ENCODE peak calls at places on chromosomes 3 and 15, in ten cellular contexts. C, I, N, S, M, T, J, F, E and D are unnamed samples.

GRCh38 chr3:71989165-71989564 is 204.2 kb upstream of the PROK2 start:
- DNase-seq in M (no peak), I (peak), N (no peak), T (no peak), E (no peak), C (peak), S (no peak), J (no peak), F (no peak), D (no peak)

GRCh38 chr15:68537097-68537496 is 41.7 kb upstream of the CORO2B start:
- DNase-seq in T (no peak), J (no peak), C (no peak), S (no peak), E (no peak), N (no peak), M (no peak), I (no peak), F (no peak), D (no peak)

GRCh38 chr15:57655809-57656208 is 50.7 kb upstream of the POLR2M start:
- DNase-seq in C (peak), N (no peak), F (no peak), M (no peak), E (no peak), T (no peak), I (no peak), S (no peak), J (no peak), D (no peak)

GRCh38 chr15:101170568-101171350 is 81.1 kb downstream of the CHSY1 start:
- DNase-seq in I (peak), M (no peak), T (no peak), F (no peak), J (no peak), S (no peak), C (peak), N (no peak), E (no peak), D (no peak)

GRCh38 chr3:14590594-14590993 is 50.5 kb upstream of the GRIP2 start:
- DNase-seq in M (no peak), E (no peak), C (no peak), T (no peak), N (no peak), F (no peak), S (no peak), I (no peak), J (no peak), D (no peak)

GRCh38 chr15:85974348-85974705 is 105.3 kb upstream of the AGBL1 start:
- DNase-seq in C (no peak), J (no peak), N (no peak), T (no peak), F (no peak), S (no peak), I (no peak), E (peak), M (no peak), D (no peak)

GRCh38 chr3:48563382-48563918 is at the start of gene UCN2:
- DNase-seq in N (no peak), C (peak), S (no peak), M (peak), E (no peak), I (peak), J (no peak), T (no peak), F (peak), D (no peak)

GRCh38 chr15:33031324-33031736 is 163.2 kb downstream of the FMN1 start:
- DNase-seq in S (no peak), I (peak), M (no peak), T (no peak), F (no peak), E (no peak), N (no peak), C (no peak), J (no peak), D (no peak)

GRCh38 chr3:107429330-107430181 is 52.3 kb downstream of the CCDC54 start:
- DNase-seq in N (peak), E (peak), M (peak), F (peak), J (peak), C (peak), I (peak), T (peak), S (peak), D (peak)

GRCh38 chr3:66401157-66401550 is 99.7 kb downstream of the LRIG1 start:
- DNase-seq in T (no peak), F (no peak), C (no peak), M (no peak), E (no peak), S (no peak), N (no peak), J (no peak), I (no peak), D (no peak)

GRCh38 chr15:33561407-33561806 is 250.6 kb downstream of the RYR3 start:
- DNase-seq in E (no peak), I (no peak), N (no peak), F (peak), M (no peak), J (no peak), S (no peak), C (no peak), T (no peak), D (no peak)

GRCh38 chr3:183514048-183514447 is 41.5 kb downstream of the KLHL6 start:
- DNase-seq in F (no peak), T (no peak), M (no peak), S (no peak), J (no peak), N (no peak), C (no peak), I (no peak), E (no peak), D (no peak)

GRCh38 chr3:133986302-133986701 is 43.4 kb downstream of the SLCO2A1 start:
- DNase-seq in E (no peak), C (no peak), I (no peak), N (no peak), S (peak), M (no peak), J (no peak), F (no peak), T (no peak), D (no peak)

GRCh38 chr3:193943200-193943599 is 192.7 kb upstream of the HES1 start:
- DNase-seq in N (no peak), J (no peak), T (no peak), E (no peak), M (no peak), C (no peak), I (no peak), S (no peak), F (peak), D (no peak)

GRCh38 chr3:187227658-187228258 is 30.5 kb downstream of the RTP1 start:
- DNase-seq in I (peak), S (no peak), M (no peak), C (peak), T (no peak), N (no peak), E (peak), F (no peak), J (no peak), D (no peak)

GRCh38 chr3:127753898-127754410 is 68.4 kb downstream of the MGLL start:
- DNase-seq in N (no peak), S (no peak), I (no peak), E (no peak), F (peak), M (no peak), J (no peak), T (no peak), C (no peak), D (no peak)
- H3K4me3 ChIP-seq in N (no peak), S (no peak), I (no peak), E (no peak), F (no peak), M (no peak), J (no peak), T (no peak), C (no peak), D (no peak)

DNA sequence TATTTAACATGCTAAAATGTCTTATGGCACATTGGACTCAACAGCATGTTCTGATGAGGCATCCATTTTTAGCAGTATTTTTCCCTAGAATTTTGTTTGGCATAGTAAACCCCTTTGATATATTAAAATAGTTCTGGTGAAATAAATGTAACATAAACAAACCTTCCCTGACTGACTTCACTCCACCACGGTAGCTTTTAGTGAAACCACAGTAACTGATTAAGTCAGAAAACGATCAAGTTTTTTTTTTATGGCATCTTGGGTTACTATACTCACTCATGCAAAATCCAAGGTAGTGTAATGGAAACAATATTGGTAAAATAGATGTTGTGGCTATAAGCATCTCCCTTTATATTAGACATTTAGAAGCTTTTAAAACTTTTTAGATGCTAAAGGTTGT is 2.8 kb downstream of the SERP1 start:
- DNase-seq in C (no peak), J (no peak), F (no peak), T (no peak), S (no peak), M (no peak), N (no peak), E (no peak), I (no peak), D (no peak)
- H3K4me3 ChIP-seq in C (no peak), J (no peak), F (no peak), T (no peak), S (no peak), M (no peak), N (no peak), E (no peak), I (no peak), D (no peak)

GRCh38 chr3:42094992-42095391 is 3.8 kb downstream of the TRAK1 start:
- DNase-seq in S (no peak), J (peak), I (no peak), T (no peak), F (no peak), C (no peak), N (no peak), M (no peak), E (no peak), D (no peak)

GRCh38 chr3:42094128-42094527 is 3.0 kb downstream of the TRAK1 start:
- DNase-seq in N (no peak), M (no peak), T (no peak), F (no peak), I (no peak), J (peak), S (no peak), E (no peak), C (no peak), D (no peak)

GRCh38 chr3:42088803-42089520 is 2.2 kb upstream of the TRAK1 start:
- DNase-seq in E (no peak), T (no peak), J (peak), S (no peak), C (no peak), N (no peak), F (no peak), M (no peak), I (no peak), D (no peak)

GRCh38 chr3:42092006-42092405 is 849 bp downstream of the TRAK1 start:
- DNase-seq in I (no peak), M (no peak), S (no peak), E (no peak), J (peak), N (no peak), F (no peak), C (no peak), T (no peak), D (no peak)

GRCh38 chr3:42090973-42091731 is at the start of gene TRAK1:
- DNase-seq in J (peak), E (peak), I (no peak), N (no peak), S (no peak), C (peak), M (no peak), F (no peak), T (peak), D (no peak)
- H3K4me3 ChIP-seq in J (peak), E (peak), I (no peak), N (no peak), S (no peak), C (peak), M (no peak), F (no peak), T (peak), D (no peak)

GRCh38 chr3:132285620-132285945 is 31.6 kb upstream of the ACP3 start:
- DNase-seq in J (no peak), F (peak), N (peak), C (no peak), E (no peak), S (no peak), T (no peak), M (no peak), I (no peak), D (no peak)
- H3K4me3 ChIP-seq in J (no peak), F (no peak), N (no peak), C (no peak), E (no peak), S (no peak), T (no peak), M (no peak), I (no peak), D (no peak)

GRCh38 chr3:125051715-125052581 is 3.8 kb downstream of the HEG1 start:
- DNase-seq in S (peak), F (peak), J (peak), I (peak), M (peak), T (peak), E (peak), C (peak), N (no peak), D (peak)

GRCh38 chr3:125055165-125055912 is 458 bp downstream of the HEG1 start:
- DNase-seq in S (no peak), M (no peak), I (peak), T (peak), E (peak), C (no peak), F (peak), N (no peak), J (peak), D (no peak)

GRCh38 chr3:125052671-125053303 is 3.0 kb downstream of the HEG1 start:
- DNase-seq in N (no peak), M (no peak), F (no peak), C (peak), J (no peak), T (no peak), S (no peak), I (peak), E (peak), D (no peak)

GRCh38 chr3:125054436-125055164 is 1.2 kb downstream of the HEG1 start:
- DNase-seq in E (peak), S (peak), T (no peak), N (no peak), J (no peak), M (no peak), I (peak), C (peak), F (peak), D (peak)

GRCh38 chr3:125053304-125053699 is 2.5 kb downstream of the HEG1 start:
- DNase-seq in M (no peak), N (no peak), E (no peak), C (no peak), S (no peak), I (no peak), F (no peak), T (no peak), J (no peak), D (no peak)
- H3K4me3 ChIP-seq in M (peak), N (no peak), E (no peak), C (peak), S (no peak), I (peak), F (no peak), T (peak), J (peak), D (peak)

GRCh38 chr15:88257311-88257901 is 867 bp upstream of the NTRK3 start:
- DNase-seq in N (no peak), E (no peak), T (no peak), M (no peak), F (peak), S (no peak), C (no peak), I (no peak), J (no peak), D (no peak)

GRCh38 chr15:88255496-88256171 is 905 bp downstream of the NTRK3 start:
- DNase-seq in I (peak), F (peak), E (no peak), J (no peak), S (no peak), N (no peak), T (no peak), C (peak), M (peak), D (no peak)

GRCh38 chr15:88252441-88252840 is 4.1 kb downstream of the NTRK3 start:
- DNase-seq in J (no peak), F (no peak), E (no peak), S (no peak), I (no peak), T (no peak), N (no peak), C (no peak), M (no peak), D (no peak)

GRCh38 chr15:88256261-88257230 is at the start of gene NTRK3:
- DNase-seq in T (no peak), M (no peak), E (no peak), N (no peak), I (no peak), S (peak), F (peak), C (peak), J (no peak), D (no peak)

GRCh38 chr15:88255109-88255495 is 1.4 kb downstream of the NTRK3 start:
- DNase-seq in E (no peak), M (no peak), J (no peak), C (no peak), I (no peak), N (no peak), S (no peak), F (peak), T (no peak), D (no peak)
- H3K4me3 ChIP-seq in E (no peak), M (no peak), J (peak), C (peak), I (no peak), N (peak), S (no peak), F (peak), T (peak), D (no peak)

DNA sequence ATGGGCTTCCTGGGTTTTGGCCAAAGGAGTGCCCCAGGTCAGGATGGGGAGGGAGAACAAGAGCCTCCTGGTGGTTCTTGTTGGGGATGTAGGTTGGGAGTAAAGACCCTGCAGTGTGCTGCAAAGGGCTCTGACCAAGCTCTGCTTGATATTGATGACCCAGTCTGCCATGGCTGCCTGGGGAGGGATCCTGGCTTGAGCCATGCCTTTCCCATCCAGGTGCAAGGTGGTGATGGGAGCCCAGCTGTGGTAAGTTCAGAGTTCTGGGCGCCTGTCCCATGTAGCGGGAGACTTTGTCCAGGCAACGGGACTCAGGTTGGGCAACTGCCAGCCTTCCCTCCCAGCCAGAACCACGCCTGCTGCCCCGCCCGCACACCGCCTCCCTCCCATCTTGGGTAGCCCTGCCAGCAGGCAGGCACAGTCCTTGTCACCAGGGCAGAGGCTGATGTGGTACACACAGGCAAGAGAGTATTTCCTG is 2.6 kb downstream of the GNAI2 start:
- DNase-seq in S (no peak), C (no peak), T (peak), F (peak), M (no peak), E (no peak), J (peak), I (no peak), N (peak), D (no peak)
- H3K4me3 ChIP-seq in S (peak), C (peak), T (peak), F (peak), M (no peak), E (peak), J (peak), I (peak), N (peak), D (peak)